ENCODE peak calls at places on chromosomes 4 and X, in five cellular contexts. E, K, U, I and M are unnamed samples.

GRCh38 chrX:39327255-39327654 is 526.0 kb downstream of the MID1IP1 start:
- DNase-seq in K (no peak), I (no peak), U (no peak), E (no peak), M (no peak)

GRCh38 chr4:80202190-80202711 is 4.9 kb downstream of the PRDM8 start:
- DNase-seq in K (peak), U (no peak), E (no peak), I (peak), M (peak)

GRCh38 chrX:122004127-122004526 is 956.7 kb downstream of the GLUD2 start:
- DNase-seq in E (no peak), U (no peak), I (no peak), K (no peak), M (no peak)

GRCh38 chr4:108830509-108831244 is 67.8 kb upstream of the ETNPPL start:
- DNase-seq in K (no peak), U (no peak), I (peak), E (no peak), M (peak)

GRCh38 chr4:101345596-101346311 is 1.6 kb downstream of the PPP3CA start:
- DNase-seq in E (no peak), U (no peak), K (peak), I (peak), M (peak)

GRCh38 chr4:100742045-100742444 is 224.2 kb upstream of the EMCN start:
- DNase-seq in K (peak), I (peak), U (no peak), E (peak), M (peak)

GRCh38 chr4:138401330-138401729 is 159.2 kb upstream of the SLC7A11 start:
- DNase-seq in I (no peak), K (no peak), E (no peak), U (peak), M (no peak)

GRCh38 chr4:101604976-101605375 is 185.6 kb upstream of the BANK1 start:
- DNase-seq in I (peak), E (no peak), K (no peak), U (peak), M (no peak)

GRCh38 chrX:56758456-56758855 is 29.4 kb downstream of the NBDY start:
- DNase-seq in E (no peak), I (no peak), K (no peak), U (no peak), M (no peak)

GRCh38 chr4:3168029-3168428 is 80.9 kb upstream of the MSANTD1 start:
- DNase-seq in I (peak), U (no peak), K (peak), E (no peak), M (peak)

GRCh38 chr4:89110986-89111832 is at the start of gene TIGD2:
- DNase-seq in U (peak), I (peak), K (peak), E (peak), M (peak)

GRCh38 chr4:14234330-14234729 is 606.8 kb upstream of the BOD1L1 start:
- DNase-seq in I (peak), K (no peak), U (no peak), E (no peak), M (no peak)

GRCh38 chr4:71377561-71377960 is 38.7 kb downstream of the SLC4A4 start:
- DNase-seq in K (peak), I (peak), U (peak), E (no peak), M (peak)

GRCh38 chr4:17490575-17491059 is 21.3 kb downstream of the QDPR start:
- DNase-seq in I (no peak), K (no peak), E (no peak), U (no peak), M (no peak)

GRCh38 chr4:108838451-108838850 is 75.6 kb upstream of the ETNPPL start:
- DNase-seq in I (no peak), U (no peak), K (no peak), E (no peak), M (no peak)

GRCh38 chrX:131405497-131405896 is 116.4 kb upstream of the IGSF1 start:
- DNase-seq in K (no peak), I (no peak), U (no peak), E (no peak), M (no peak)

GRCh38 chr4:173913496-173913895 is 370.0 kb downstream of the FBXO8 start:
- DNase-seq in I (no peak), U (no peak), E (no peak), K (no peak), M (no peak)

GRCh38 chr4:173919196-173919595 is 364.3 kb downstream of the FBXO8 start:
- DNase-seq in I (peak), E (no peak), K (no peak), U (no peak), M (peak)

GRCh38 chr4:173919861-173920260 is 363.6 kb downstream of the FBXO8 start:
- DNase-seq in K (no peak), U (no peak), E (no peak), I (no peak), M (no peak)

GRCh38 chr4:173917255-173917960 is 366.1 kb downstream of the FBXO8 start:
- DNase-seq in E (no peak), U (no peak), I (peak), K (peak), M (peak)
- H3K4me3 ChIP-seq in E (no peak), U (no peak), I (no peak), K (no peak), M (no peak)

GRCh38 chr4:37799941-37800554 is 26.4 kb upstream of the PGM2 start:
- DNase-seq in E (no peak), U (no peak), I (no peak), K (no peak), M (peak)

GRCh38 chr4:37802068-37802666 is 24.3 kb upstream of the PGM2 start:
- DNase-seq in I (peak), K (peak), U (peak), E (peak), M (peak)

GRCh38 chr4:37798616-37799015 is 27.9 kb upstream of the PGM2 start:
- DNase-seq in U (no peak), I (no peak), K (no peak), E (no peak), M (no peak)

GRCh38 chr4:37805091-37805490 is 21.4 kb upstream of the PGM2 start:
- DNase-seq in K (no peak), U (no peak), I (no peak), E (no peak), M (no peak)

GRCh38 chr4:37803348-37803973 is 23.0 kb upstream of the PGM2 start:
- DNase-seq in E (no peak), I (peak), U (peak), K (peak), M (peak)
- TF ChIP-seq CTCF in E (peak), I (peak), U (peak), K (peak), M (peak)

DNA sequence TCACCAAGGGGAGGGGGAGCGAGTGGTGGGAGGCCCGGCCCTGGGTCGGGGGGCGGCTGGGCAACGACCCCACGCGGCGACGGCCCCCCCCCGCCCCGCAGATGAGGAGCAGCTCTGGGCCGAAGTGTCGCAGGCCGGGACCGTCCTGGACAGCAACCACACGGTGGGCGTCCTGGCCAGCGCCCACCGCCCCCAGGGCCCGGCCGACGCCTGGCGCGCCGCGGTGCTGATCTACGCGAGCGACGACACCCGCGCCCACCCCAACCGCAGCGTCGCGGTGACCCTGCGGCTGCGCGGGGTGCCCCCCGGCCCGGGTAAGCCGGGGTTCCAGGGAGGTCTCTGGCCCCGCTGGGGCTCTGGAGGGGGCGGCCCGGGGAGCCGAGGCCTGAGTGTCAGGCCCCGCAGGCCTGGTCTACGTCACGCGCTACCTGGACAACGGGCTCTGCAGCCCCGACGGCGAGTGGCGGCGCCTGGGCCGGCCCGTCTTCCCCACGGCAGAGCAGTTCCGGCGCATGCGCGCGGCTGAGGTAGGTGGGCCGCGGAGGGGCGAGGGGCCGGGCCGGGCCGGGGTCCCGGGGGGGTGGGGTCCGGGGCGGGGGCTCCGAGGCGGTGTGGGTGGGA is 8.7 kb upstream of the FGFRL1 start:
- DNase-seq in K (no peak), I (no peak), E (no peak), U (no peak), M (no peak)
- H3K4me3 ChIP-seq in K (no peak), I (no peak), E (no peak), U (no peak), M (no peak)

GRCh38 chr4:82898322-82899243 is 2.0 kb upstream of the THAP9 start:
- DNase-seq in U (no peak), I (peak), E (no peak), K (peak), M (peak)
- TF ChIP-seq CTCF in U (peak), I (peak), E (no peak), K (no peak), M (peak)

DNA sequence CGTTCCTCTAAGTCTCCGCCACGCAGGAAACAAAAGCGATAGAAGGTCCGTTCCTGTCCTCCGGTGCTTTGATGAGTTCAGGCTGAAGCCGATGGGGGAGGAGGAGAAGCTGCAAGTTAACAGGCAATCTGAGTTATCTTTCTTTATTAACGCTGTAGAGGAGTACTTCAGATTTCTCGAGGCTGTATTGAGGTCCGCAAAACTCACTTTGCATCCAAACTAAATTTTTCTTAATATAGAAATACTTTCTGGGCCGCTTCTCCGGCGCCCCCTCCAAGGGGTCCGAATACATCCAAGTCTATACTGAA is 395 bp upstream of the SOWAHB start:
- DNase-seq in E (no peak), U (no peak), K (no peak), I (peak), M (no peak)
- H3K4me3 ChIP-seq in E (peak), U (no peak), K (no peak), I (no peak), M (peak)

GRCh38 chr4:73388887-73389286 is 15.2 kb upstream of the ALB start:
- DNase-seq in I (no peak), K (no peak), U (no peak), E (no peak), M (no peak)

GRCh38 chr4:73396304-73396703 is 7.8 kb upstream of the ALB start:
- DNase-seq in E (no peak), U (no peak), I (no peak), K (no peak), M (no peak)

GRCh38 chr4:73387552-73387951 is 16.5 kb upstream of the ALB start:
- DNase-seq in E (no peak), I (no peak), U (no peak), K (no peak), M (no peak)

GRCh38 chr4:73392936-73393335 is 11.2 kb upstream of the ALB start:
- DNase-seq in I (no peak), K (no peak), E (no peak), U (no peak), M (no peak)

DNA sequence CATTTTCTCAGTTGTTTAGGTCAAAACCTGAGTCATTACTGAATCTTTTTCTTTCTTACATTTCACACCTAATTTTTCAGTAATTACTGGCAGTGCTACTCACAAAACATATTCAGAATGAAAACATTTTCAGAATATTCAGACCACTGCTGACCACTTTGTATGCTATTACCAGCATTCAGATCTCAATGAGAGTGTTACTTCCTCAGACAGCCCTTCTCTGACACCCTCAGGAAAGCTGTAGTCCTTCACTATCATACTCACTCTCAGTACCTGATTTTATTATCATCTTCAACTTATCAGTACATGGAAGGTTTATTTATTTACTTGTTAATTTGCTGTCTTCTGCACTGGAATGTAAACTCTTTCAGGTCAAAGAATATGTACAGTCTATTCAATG is 12.3 kb upstream of the ALB start:
- DNase-seq in I (no peak), U (no peak), K (no peak), E (no peak), M (no peak)
- TF ChIP-seq CTCF in I (no peak), U (no peak), K (no peak), E (no peak), M (no peak)

GRCh38 chr4:183936047-183936446 is 30.9 kb downstream of the STOX2 start:
- DNase-seq in U (no peak), I (no peak), E (no peak), K (no peak), M (no peak)
- H3K4me3 ChIP-seq in U (no peak), I (no peak), E (no peak), K (no peak), M (no peak)

GRCh38 chr4:74100531-74100930 is 1.5 kb upstream of the CXCL2 start:
- DNase-seq in I (no peak), K (no peak), E (no peak), U (no peak), M (no peak)
- TF ChIP-seq CTCF in I (no peak), K (no peak), E (no peak), U (no peak), M (no peak)